ENCODE peak calls at places on chromosomes 1 and 21, in five cellular contexts. G is kidney tubule cell; U is CD4-positive, alpha-beta T cell; Y is stimulated activated CD4-positive, alpha-beta T cell treated with anti-CD3 and anti-CD28 coated beads, Interleukin-2, amount 100 ng/mL, for 48 hours; Q is NCI-H2171. K is an unnamed sample.

GRCh38 chr1:230144010-230144614 is 77.1 kb downstream of the GALNT2 start:
- DNase-seq in Y (no peak), U (no peak), G (no peak), Q (peak), K (no peak)

GRCh38 chr1:97092824-97093223 is 371.2 kb downstream of the PTBP2 start:
- DNase-seq in U (no peak), Q (no peak), Y (no peak), G (no peak), K (no peak)

GRCh38 chr21:36005018-36005417 is 55.3 kb downstream of the SETD4 start:
- DNase-seq in G (no peak), Y (no peak), Q (no peak), U (no peak), K (no peak)

GRCh38 chr1:177586429-177586828 is 383.4 kb downstream of the SEC16B start:
- DNase-seq in U (no peak), Y (no peak), G (peak), Q (no peak), K (no peak)

GRCh38 chr1:113191579-113192076 is 118.6 kb downstream of the LRIG2 start:
- DNase-seq in G (peak), Y (no peak), U (no peak), Q (peak), K (no peak)

GRCh38 chr1:155003227-155003765 is 694 bp downstream of the ZBTB7B start:
- DNase-seq in U (no peak), G (peak), Q (no peak), Y (no peak), K (no peak)

GRCh38 chr1:108121361-108122143 is 78.6 kb downstream of the SLC25A24 start:
- DNase-seq in U (no peak), Q (no peak), G (peak), Y (no peak), K (no peak)

GRCh38 chr1:222127526-222128152 is 385.8 kb upstream of the DUSP10 start:
- DNase-seq in Y (no peak), U (no peak), Q (no peak), G (no peak), K (no peak)

GRCh38 chr1:155195201-155196102 is 12.2 kb downstream of the THBS3 start:
- DNase-seq in Y (no peak), Q (no peak), U (no peak), G (no peak), K (no peak)

GRCh38 chr1:204870165-204870912 is at the start of gene NFASC:
- DNase-seq in Q (no peak), G (no peak), Y (no peak), U (no peak), K (no peak)

GRCh38 chr1:241270016-241270415 is 87.0 kb downstream of the RGS7 start:
- DNase-seq in Q (no peak), U (no peak), G (no peak), Y (no peak), K (no peak)

GRCh38 chr1:179310721-179311120 is 17.1 kb downstream of the SOAT1 start:
- DNase-seq in G (peak), U (no peak), Y (no peak), Q (no peak), K (no peak)

GRCh38 chr1:89737985-89738510 is 82.8 kb upstream of the LRRC8D start:
- DNase-seq in Y (no peak), U (no peak), Q (no peak), G (no peak), K (no peak)

GRCh38 chr1:179742717-179743678 is at the start of gene FAM163A:
- DNase-seq in U (no peak), Q (peak), G (no peak), Y (no peak), K (no peak)

GRCh38 chr21:36436829-36437744 is 42.8 kb downstream of the CLDN14 start:
- DNase-seq in Q (peak), U (no peak), G (no peak), Y (no peak), K (no peak)

GRCh38 chr1:7580923-7581753 is 190.0 kb upstream of the VAMP3 start:
- DNase-seq in Y (no peak), U (no peak), G (no peak), Q (no peak), K (no peak)

GRCh38 chr1:175394739-175395138 is 202.2 kb upstream of the KIAA0040 start:
- DNase-seq in Q (peak), U (no peak), Y (no peak), G (peak), K (no peak)

GRCh38 chr1:17878837-17879236 is 123.7 kb downstream of the ACTL8 start:
- DNase-seq in G (peak), Q (no peak), Y (no peak), U (no peak), K (no peak)

GRCh38 chr1:91804546-91805023 is 81.4 kb downstream of the TGFBR3 start:
- DNase-seq in Y (peak), Q (no peak), U (peak), G (peak), K (peak)

GRCh38 chr1:100799954-100800612 is 80.5 kb downstream of the VCAM1 start:
- DNase-seq in Q (no peak), U (no peak), Y (no peak), G (peak), K (no peak)

GRCh38 chr1:176643536-176643935 is 180.6 kb downstream of the PAPPA2 start:
- DNase-seq in G (peak), U (no peak), Q (no peak), Y (no peak), K (no peak)

GRCh38 chr1:15700510-15700909 is 16.4 kb downstream of the PLEKHM2 start:
- DNase-seq in G (no peak), U (no peak), Q (no peak), Y (no peak), K (no peak)

GRCh38 chr1:80673935-80674597 is 1126.7 kb upstream of the ADGRL2 start:
- DNase-seq in Q (no peak), Y (no peak), U (no peak), G (no peak), K (no peak)

GRCh38 chr1:182783068-182783467 is 6.5 kb upstream of the NPL start:
- DNase-seq in G (no peak), Q (no peak), Y (no peak), U (no peak), K (no peak)

GRCh38 chr1:228360533-228361313 is 45.9 kb downstream of the TRIM11 start:
- DNase-seq in U (no peak), G (no peak), Q (no peak), Y (no peak), K (no peak)

GRCh38 chr1:63343922-63344321 is 21.6 kb downstream of the FOXD3 start:
- DNase-seq in U (no peak), G (no peak), Q (no peak), Y (no peak), K (no peak)

GRCh38 chr1:9128520-9129371 is at the start of gene GPR157:
- DNase-seq in G (peak), Q (peak), U (peak), Y (peak), K (peak)

GRCh38 chr1:24108334-24109165 is 3.4 kb downstream of the MYOM3 start:
- DNase-seq in G (peak), Y (no peak), U (no peak), Q (no peak), K (no peak)

GRCh38 chr1:24830680-24831272 is 85.5 kb downstream of the CLIC4 start:
- DNase-seq in Q (peak), G (peak), U (no peak), Y (no peak), K (no peak)

GRCh38 chr1:84143796-84144565 is at the start of gene PRKACB:
- DNase-seq in G (peak), Y (no peak), U (no peak), Q (no peak), K (no peak)

GRCh38 chr1:92169161-92169560 is 48.6 kb upstream of the C1orf146 start:
- DNase-seq in Q (no peak), G (no peak), Y (no peak), U (no peak), K (no peak)

GRCh38 chr21:43866659-43867331 is 1.8 kb downstream of the AGPAT3 start:
- DNase-seq in G (peak), U (peak), Q (no peak), Y (peak), K (peak)

GRCh38 chr1:26584022-26584485 is 54.5 kb downstream of the RPS6KA1 start:
- DNase-seq in U (no peak), Q (no peak), Y (peak), G (peak), K (no peak)

GRCh38 chr1:41003640-41004220 is 17.8 kb downstream of the SLFNL1 start:
- DNase-seq in Q (peak), G (peak), U (peak), Y (peak), K (peak)

GRCh38 chr1:20588634-20589225 is at the start of gene CDA:
- DNase-seq in Y (no peak), G (peak), Q (no peak), U (no peak), K (no peak)

GRCh38 chr1:82927753-82928152 is 1071.2 kb downstream of the TTLL7 start:
- DNase-seq in U (no peak), Y (no peak), G (no peak), Q (no peak), K (no peak)

GRCh38 chr21:32307706-32308105 is 9.1 kb downstream of the MRAP start:
- DNase-seq in Y (no peak), Q (no peak), U (no peak), G (no peak), K (no peak)

GRCh38 chr1:109786531-109787021 is 22.9 kb upstream of the EPS8L3 start:
- DNase-seq in U (no peak), G (peak), Q (no peak), Y (no peak), K (no peak)

GRCh38 chr1:237211031-237211430 is 169.0 kb downstream of the RYR2 start:
- DNase-seq in Y (no peak), G (no peak), U (no peak), Q (no peak), K (no peak)